ENCODE peak calls at places on chromosomes 12 and 14, in eight cellular contexts. S, F, N, Q, A, M, L and J are unnamed samples.

GRCh38 chr14:47500369-47500768 is 175.0 kb downstream of the MDGA2 start:
- DNase-seq in S (no peak), F (no peak), N (no peak), Q (no peak), A (no peak), M (no peak), L (no peak), J (no peak)

GRCh38 chr14:21985081-21985480 is 311.5 kb upstream of the OR4E1 start:
- DNase-seq in S (no peak), F (no peak), N (no peak), Q (no peak), A (no peak), M (no peak), L (no peak), J (no peak)

GRCh38 chr12:102879144-102879763 is 37.8 kb downstream of the PAH start:
- DNase-seq in S (no peak), F (no peak), N (peak), Q (peak), A (peak), M (peak), L (peak), J (peak)

GRCh38 chr14:51095854-51096823 is 1.2 kb upstream of the TRIM9 start:
- DNase-seq in S (no peak), F (no peak), N (peak), Q (peak), A (no peak), M (no peak), L (peak), J (no peak)

GRCh38 chr12:123474493-123475255 is 16.7 kb downstream of the SNRNP35 start:
- DNase-seq in S (no peak), F (no peak), N (no peak), Q (no peak), A (no peak), M (no peak), L (no peak), J (no peak)

GRCh38 chr12:26701604-26702215 is 131.3 kb downstream of the ITPR2 start:
- DNase-seq in S (no peak), F (no peak), N (no peak), Q (peak), A (no peak), M (no peak), L (peak), J (no peak)

GRCh38 chr14:102055181-102055901 is 31.5 kb downstream of the HSP90AA1 start:
- DNase-seq in S (no peak), F (peak), N (no peak), Q (peak), A (no peak), M (no peak), L (no peak), J (no peak)

GRCh38 chr12:91506461-91506860 is 323.8 kb upstream of the DCN start:
- DNase-seq in S (no peak), F (no peak), N (no peak), Q (no peak), A (no peak), M (no peak), L (no peak), J (no peak)

GRCh38 chr12:119153477-119154434 is 25.0 kb upstream of the HSPB8 start:
- DNase-seq in S (no peak), F (no peak), N (peak), Q (peak), A (no peak), M (peak), L (no peak), J (no peak)

GRCh38 chr14:33118653-33119052 is 180.0 kb downstream of the NPAS3 start:
- DNase-seq in S (no peak), F (no peak), N (no peak), Q (peak), A (no peak), M (no peak), L (no peak), J (no peak)

GRCh38 chr12:132066345-132066685 is 77.8 kb downstream of the DDX51 start:
- DNase-seq in S (no peak), F (no peak), N (no peak), Q (no peak), A (peak), M (no peak), L (peak), J (peak)

GRCh38 chr14:65880507-65880906 is 468.0 kb downstream of the FUT8 start:
- DNase-seq in S (no peak), F (no peak), N (no peak), Q (no peak), A (no peak), M (no peak), L (no peak), J (no peak)

GRCh38 chr12:124764451-124764850 is 99.2 kb downstream of the SCARB1 start:
- DNase-seq in S (no peak), F (no peak), N (no peak), Q (peak), A (no peak), M (no peak), L (peak), J (no peak)

GRCh38 chr12:104305349-104305748 is 1.8 kb downstream of the EID3 start:
- DNase-seq in S (no peak), F (no peak), N (no peak), Q (no peak), A (no peak), M (no peak), L (no peak), J (no peak)

GRCh38 chr12:6937481-6938352 is 5.9 kb upstream of the RNU7-1 start:
- DNase-seq in S (peak), F (peak), N (peak), Q (peak), A (peak), M (peak), L (peak), J (peak)

GRCh38 chr14:77616133-77616453 is 344 bp downstream of the SPTLC2 start:
- DNase-seq in S (peak), F (no peak), N (no peak), Q (no peak), A (no peak), M (peak), L (no peak), J (no peak)

GRCh38 chr12:100699209-100699608 is 95.4 kb upstream of the ANO4 start:
- DNase-seq in S (no peak), F (no peak), N (no peak), Q (no peak), A (no peak), M (no peak), L (no peak), J (no peak)

GRCh38 chr12:88633312-88633711 is 53.0 kb upstream of the KITLG start:
- DNase-seq in S (no peak), F (no peak), N (no peak), Q (no peak), A (no peak), M (no peak), L (no peak), J (no peak)

GRCh38 chr12:110930348-110931314 is 10.3 kb upstream of the MYL2 start:
- DNase-seq in S (no peak), F (no peak), N (no peak), Q (no peak), A (no peak), M (no peak), L (no peak), J (no peak)

GRCh38 chr12:71755146-71755892 is 656 bp downstream of the RAB21 start:
- DNase-seq in S (peak), F (peak), N (no peak), Q (peak), A (peak), M (peak), L (peak), J (peak)

GRCh38 chr14:44962573-44963528 is 861 bp downstream of the TOGARAM1 start:
- DNase-seq in S (peak), F (peak), N (peak), Q (peak), A (peak), M (peak), L (peak), J (no peak)

GRCh38 chr14:27715561-27715960 is 1051.0 kb upstream of the FOXG1 start:
- DNase-seq in S (no peak), F (no peak), N (no peak), Q (no peak), A (no peak), M (no peak), L (no peak), J (no peak)

GRCh38 chr14:72962829-72963312 is 36.6 kb downstream of the DCAF4 start:
- DNase-seq in S (no peak), F (no peak), N (no peak), Q (peak), A (no peak), M (no peak), L (no peak), J (no peak)

GRCh38 chr12:128911861-128912260 is 58.6 kb downstream of the GLT1D1 start:
- DNase-seq in S (no peak), F (no peak), N (no peak), Q (no peak), A (no peak), M (no peak), L (no peak), J (no peak)

GRCh38 chr12:104290855-104291254 is 12.7 kb upstream of the EID3 start:
- DNase-seq in S (no peak), F (no peak), N (no peak), Q (no peak), A (no peak), M (no peak), L (no peak), J (no peak)

GRCh38 chr12:2641761-2642160 is 153.0 kb upstream of the FKBP4 start:
- DNase-seq in S (no peak), F (no peak), N (no peak), Q (no peak), A (no peak), M (peak), L (no peak), J (no peak)

GRCh38 chr14:39491134-39491541 is 58.9 kb upstream of the FBXO33 start:
- DNase-seq in S (no peak), F (no peak), N (no peak), Q (peak), A (no peak), M (no peak), L (peak), J (peak)
- TF ChIP-seq CTCF in S (peak), F (no peak), N (peak), Q (peak), A (peak), M (peak), L (peak), J (no peak)

GRCh38 chr12:68827895-68828294 is 19.9 kb downstream of the MDM2 start:
- DNase-seq in S (no peak), F (no peak), N (no peak), Q (no peak), A (no peak), M (no peak), L (no peak), J (no peak)

GRCh38 chr12:68824597-68825250 is 16.7 kb downstream of the MDM2 start:
- DNase-seq in S (no peak), F (no peak), N (no peak), Q (no peak), A (no peak), M (no peak), L (no peak), J (no peak)

GRCh38 chr12:68824131-68824530 is 16.2 kb downstream of the MDM2 start:
- DNase-seq in S (no peak), F (no peak), N (no peak), Q (no peak), A (no peak), M (no peak), L (no peak), J (no peak)

GRCh38 chr12:68823711-68824110 is 15.7 kb downstream of the MDM2 start:
- DNase-seq in S (no peak), F (no peak), N (no peak), Q (peak), A (no peak), M (no peak), L (no peak), J (no peak)

GRCh38 chr12:68825569-68826217 is 17.7 kb downstream of the MDM2 start:
- DNase-seq in S (no peak), F (no peak), N (no peak), Q (no peak), A (no peak), M (no peak), L (no peak), J (no peak)
- TF ChIP-seq CTCF in S (no peak), F (no peak), N (no peak), Q (no peak), A (no peak), M (no peak), L (no peak), J (no peak)

DNA sequence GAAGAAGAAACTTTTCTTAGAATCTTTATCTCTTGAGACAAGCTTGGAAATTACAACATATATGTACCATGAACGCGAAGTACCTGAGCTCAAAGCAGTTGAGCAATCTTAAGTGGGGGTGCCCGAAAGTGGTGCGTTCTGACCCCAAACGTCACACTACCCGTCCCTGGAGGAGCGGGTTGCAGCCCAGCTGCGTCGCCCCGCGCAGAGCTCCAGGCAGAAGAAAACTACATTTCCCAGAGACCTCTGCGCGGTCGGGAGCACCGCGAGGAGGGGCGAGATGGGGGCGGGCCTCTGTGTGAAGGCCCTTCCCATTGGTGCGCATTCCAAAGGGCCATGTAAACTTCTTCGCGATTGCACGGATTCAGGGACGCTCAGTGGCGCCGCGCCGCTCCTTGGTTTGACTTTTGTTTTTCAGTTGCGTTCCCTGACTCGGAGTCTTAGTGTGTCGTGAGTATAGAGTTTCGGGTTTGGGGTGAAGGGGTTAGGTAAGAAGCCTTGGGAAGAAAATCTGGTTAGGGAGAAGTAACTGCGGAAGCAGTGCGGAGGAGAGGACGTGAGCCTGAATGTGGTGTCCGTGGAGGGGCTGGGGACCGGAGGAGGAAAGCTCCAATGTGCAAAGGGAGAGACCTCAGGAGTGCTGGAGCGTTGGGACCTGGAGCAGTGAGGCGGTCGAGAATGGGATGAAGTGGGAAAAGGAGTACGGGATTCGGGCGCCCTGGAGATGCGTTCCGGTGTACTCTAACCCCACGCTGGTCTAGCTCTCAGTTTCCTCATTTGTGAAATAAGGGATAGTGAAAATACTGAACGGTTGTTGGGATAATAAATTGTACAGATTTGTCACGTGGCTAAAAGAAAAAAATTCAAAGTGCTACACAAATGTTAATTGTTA is at the start of gene CCDC77:
- DNase-seq in S (peak), F (peak), N (peak), Q (peak), A (peak), M (peak), L (peak), J (peak)
- TF ChIP-seq CTCF in S (peak), F (peak), N (no peak), Q (peak), A (no peak), M (peak), L (peak), J (no peak)

GRCh38 chr12:65918057-65918456 is 93.8 kb downstream of the HMGA2 start:
- DNase-seq in S (no peak), F (no peak), N (no peak), Q (no peak), A (no peak), M (no peak), L (peak), J (peak)

GRCh38 chr12:65911321-65911720 is 87.0 kb downstream of the HMGA2 start:
- DNase-seq in S (no peak), F (peak), N (no peak), Q (peak), A (no peak), M (no peak), L (no peak), J (no peak)

GRCh38 chr12:65922077-65922476 is 97.8 kb downstream of the HMGA2 start:
- DNase-seq in S (no peak), F (no peak), N (no peak), Q (no peak), A (no peak), M (no peak), L (no peak), J (no peak)

GRCh38 chr12:65916991-65917676 is 92.9 kb downstream of the HMGA2 start:
- DNase-seq in S (no peak), F (no peak), N (no peak), Q (no peak), A (no peak), M (no peak), L (no peak), J (no peak)
- TF ChIP-seq CTCF in S (no peak), F (no peak), N (no peak), Q (no peak), A (no peak), M (no peak), L (no peak), J (no peak)

GRCh38 chr12:52037248-52037861 is 13.9 kb upstream of the NR4A1 start:
- DNase-seq in S (no peak), F (no peak), N (peak), Q (peak), A (no peak), M (peak), L (no peak), J (no peak)
- TF ChIP-seq CTCF in S (no peak), F (no peak), N (no peak), Q (no peak), A (no peak), M (no peak), L (no peak), J (no peak)

DNA sequence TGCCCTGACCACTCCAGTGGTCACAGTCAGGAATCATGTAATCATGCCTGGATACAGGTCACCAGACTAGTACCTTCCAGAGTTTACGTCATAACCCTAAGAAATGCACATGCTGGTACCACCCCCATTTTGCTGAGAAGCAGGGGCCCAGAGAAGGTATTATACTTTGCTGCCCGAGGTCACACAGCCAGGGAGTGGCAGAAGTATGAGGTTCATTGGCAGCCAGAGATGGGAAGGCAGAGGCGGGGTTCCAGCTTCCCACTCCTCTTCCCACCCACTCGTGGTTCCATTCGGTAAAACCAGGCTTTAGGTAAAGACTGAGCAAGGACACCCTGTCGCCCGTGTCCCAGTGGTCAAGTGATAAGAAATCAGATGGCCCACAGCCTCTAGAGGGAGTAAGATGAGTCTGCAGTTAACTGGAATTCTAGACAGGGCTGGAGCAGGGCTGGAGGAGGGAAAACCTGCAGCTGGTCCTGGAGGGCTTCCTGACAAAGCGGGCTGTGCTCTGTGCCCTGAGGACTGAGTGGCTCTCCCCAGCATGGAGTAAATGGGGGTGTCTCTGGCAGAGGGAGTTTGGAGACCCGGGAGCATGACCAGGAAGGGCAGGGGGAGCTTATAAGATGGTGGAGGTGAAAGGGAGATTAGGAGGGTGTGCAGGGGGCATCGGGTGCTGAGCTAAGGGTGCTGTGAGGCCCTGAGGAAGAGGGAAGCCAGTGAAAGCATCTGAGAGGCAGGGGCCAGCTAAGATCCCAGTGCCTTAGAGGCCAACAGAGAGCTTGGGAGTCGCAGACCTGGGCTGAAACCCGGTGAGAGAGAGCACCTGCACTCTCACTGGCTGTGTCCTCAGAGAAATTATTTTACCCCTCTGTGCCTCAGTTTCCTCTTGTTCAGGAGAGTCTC is 5.7 kb downstream of the FAM222A start:
- DNase-seq in S (no peak), F (no peak), N (peak), Q (no peak), A (no peak), M (no peak), L (no peak), J (no peak)
- TF ChIP-seq CTCF in S (no peak), F (no peak), N (peak), Q (peak), A (no peak), M (no peak), L (no peak), J (no peak)

DNA sequence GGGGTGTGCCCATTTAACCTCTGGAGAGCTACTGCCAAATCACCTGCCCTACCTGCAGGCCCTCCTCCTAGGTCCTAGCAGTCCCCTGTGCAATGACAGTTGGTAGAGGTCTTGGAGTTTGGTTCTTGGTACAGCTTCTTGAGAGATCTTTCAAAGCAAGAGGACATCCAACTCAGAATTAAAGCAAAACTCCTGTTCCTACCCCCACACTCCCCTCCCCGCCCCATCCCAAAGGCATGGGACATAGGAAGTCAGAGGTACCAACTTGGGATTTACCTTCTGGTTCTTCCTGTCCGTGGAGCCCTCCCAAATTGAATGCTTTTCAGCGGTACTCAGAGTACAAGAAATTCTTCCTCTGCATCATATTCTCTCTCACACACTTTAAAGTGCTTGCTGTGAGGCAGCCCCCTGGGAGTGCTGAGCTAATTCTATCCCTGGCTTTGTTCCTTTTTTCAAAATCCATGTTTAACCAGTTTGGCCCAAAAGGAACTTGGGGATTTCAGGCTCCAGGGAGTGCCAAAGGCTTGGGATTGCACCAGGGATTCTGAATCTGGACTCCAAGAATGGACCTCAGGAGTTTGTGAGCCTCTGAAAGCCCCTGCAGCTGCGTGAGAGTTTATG is 40.8 kb downstream of the GALNT16 start:
- DNase-seq in S (no peak), F (no peak), N (no peak), Q (no peak), A (no peak), M (peak), L (no peak), J (no peak)
- TF ChIP-seq CTCF in S (no peak), F (no peak), N (no peak), Q (no peak), A (no peak), M (no peak), L (no peak), J (no peak)

GRCh38 chr12:65074932-65075331 is 46.2 kb downstream of the WIF1 start:
- DNase-seq in S (no peak), F (no peak), N (no peak), Q (no peak), A (no peak), M (no peak), L (no peak), J (peak)
- TF ChIP-seq CTCF in S (no peak), F (no peak), N (no peak), Q (no peak), A (no peak), M (no peak), L (no peak), J (no peak)